ENCODE peak calls at places on chromosomes 12 and 14, in seven cellular contexts. X is OCI-M1; P is left ventricle myocardium superior; G is posterior cingulate gyrus; F is heart right ventricle; W is central memory CD4-positive, alpha-beta T cell; Y is nephron progenitor cell. I is an unnamed sample.

GRCh38 chr12:102612008-102612407 is 131.6 kb upstream of the IGF1 start:
- DNase-seq in X (no peak), P (no peak), G (no peak), F (no peak), W (no peak), Y (no peak), I (no peak)

GRCh38 chr12:100141666-100141997 is 1.0 kb downstream of the BLTP3B start:
- DNase-seq in X (peak; percentile 85), P (no peak), G (no peak), F (peak; percentile 33), W (peak; percentile 15), Y (no peak), I (no peak)

GRCh38 chr14:80584638-80585505 is 356.7 kb downstream of the CEP128 start:
- DNase-seq in X (peak; percentile 23), P (no peak), G (no peak), F (no peak), W (no peak), Y (no peak), I (no peak)

GRCh38 chr12:18723752-18724151 is 14.1 kb downstream of the PLCZ1 start:
- DNase-seq in X (peak; percentile 35), P (no peak), G (no peak), F (no peak), W (no peak), Y (no peak), I (no peak)

GRCh38 chr12:130956009-130956408 is 2.3 kb downstream of the ADGRD1 start:
- DNase-seq in X (no peak), P (no peak), G (no peak), F (no peak), W (no peak), Y (no peak), I (no peak)

GRCh38 chr12:125340791-125341190 is 275.6 kb downstream of the AACS start:
- DNase-seq in X (peak; percentile 69), P (no peak), G (no peak), F (peak; percentile 50), W (no peak), Y (no peak), I (peak; percentile 59)

GRCh38 chr12:105285378-105285777 is 45.1 kb upstream of the C12orf75 start:
- DNase-seq in X (no peak), P (no peak), G (no peak), F (no peak), W (no peak), Y (no peak), I (no peak)

GRCh38 chr14:64628940-64629403 is 75.3 kb upstream of the PLEKHG3 start:
- DNase-seq in X (no peak), P (no peak), G (peak; percentile 40), F (no peak), W (no peak), Y (no peak), I (no peak)

GRCh38 chr14:104856869-104857860 is 7.9 kb upstream of the CEP170B start:
- DNase-seq in X (no peak), P (no peak), G (no peak), F (no peak), W (no peak), Y (no peak), I (no peak)

GRCh38 chr14:91889477-91890211 is 22.3 kb upstream of the TC2N start:
- DNase-seq in X (no peak), P (peak; percentile 60), G (peak; percentile 24), F (no peak), W (no peak), Y (no peak), I (no peak)

GRCh38 chr12:49019435-49020317 is 1.1 kb upstream of the PRKAG1 start:
- DNase-seq in X (peak; percentile 90), P (no peak), G (no peak), F (no peak), W (no peak), Y (peak; percentile 36), I (no peak)

GRCh38 chr12:6821271-6821673 is 349 bp upstream of the GPR162 start:
- DNase-seq in X (peak; percentile 78), P (peak; percentile 82), G (peak; percentile 75), F (peak; percentile 84), W (peak; percentile 10), Y (no peak), I (peak; percentile 89)

GRCh38 chr12:115979851-115980250 is 297.6 kb downstream of the MED13L start:
- DNase-seq in X (no peak), P (no peak), G (no peak), F (no peak), W (no peak), Y (no peak), I (no peak)

GRCh38 chr14:95119336-95119735 is 38.0 kb downstream of the DICER1 start:
- DNase-seq in X (no peak), P (no peak), G (no peak), F (no peak), W (no peak), Y (no peak), I (no peak)

GRCh38 chr12:57766464-57767311 is at the start of gene CYP27B1:
- DNase-seq in X (no peak), P (peak; percentile 57), G (no peak), F (no peak), W (no peak), Y (peak; percentile 23), I (no peak)

GRCh38 chr14:44846232-44846824 is 115.4 kb downstream of the KLHL28 start:
- DNase-seq in X (peak; percentile 74), P (no peak), G (no peak), F (no peak), W (peak; percentile 7), Y (peak; percentile 28), I (no peak)

GRCh38 chr14:74906923-74907620 is 16.0 kb downstream of the RPS6KL1 start:
- DNase-seq in X (no peak), P (peak; percentile 47), G (no peak), F (no peak), W (no peak), Y (no peak), I (no peak)

GRCh38 chr14:90499908-90500664 is 103.3 kb downstream of the CALM1 start:
- DNase-seq in X (no peak), P (no peak), G (no peak), F (no peak), W (no peak), Y (no peak), I (no peak)

GRCh38 chr12:75970310-75970709 is 61.3 kb downstream of the PHLDA1 start:
- DNase-seq in X (no peak), P (no peak), G (no peak), F (no peak), W (no peak), Y (no peak), I (no peak)

GRCh38 chr14:72894623-72895378 is 900 bp upstream of the DPF3 start:
- DNase-seq in X (peak; percentile 42), P (peak; percentile 55), G (no peak), F (peak; percentile 29), W (peak; percentile 4), Y (peak; percentile 48), I (no peak)

GRCh38 chr12:49043856-49044258 is 16.7 kb downstream of the KMT2D start:
- DNase-seq in X (peak; percentile 73), P (peak; percentile 74), G (peak; percentile 59), F (peak; percentile 59), W (peak; percentile 74), Y (peak; percentile 80), I (no peak)

GRCh38 chr14:64841772-64842490 is 37.8 kb downstream of the SPTB start:
- DNase-seq in X (peak; percentile 60), P (peak; percentile 84), G (no peak), F (peak; percentile 58), W (no peak), Y (no peak), I (no peak)

GRCh38 chr14:64721899-64722298 is 17.7 kb downstream of the PLEKHG3 start:
- DNase-seq in X (no peak), P (no peak), G (no peak), F (no peak), W (no peak), Y (no peak), I (no peak)

GRCh38 chr12:8709124-8709830 is 11.5 kb downstream of the RIMKLB start:
- DNase-seq in X (peak; percentile 83), P (no peak), G (no peak), F (peak; percentile 29), W (no peak), Y (no peak), I (no peak)

GRCh38 chr14:105917933-105918436 is 391.6 kb downstream of the TMEM121 start:
- DNase-seq in X (no peak), P (peak; percentile 4), G (no peak), F (peak; percentile 1), W (no peak), Y (no peak), I (no peak)

GRCh38 chr14:101834387-101835165 is 73.1 kb downstream of the PPP2R5C start:
- DNase-seq in X (no peak), P (no peak), G (no peak), F (no peak), W (no peak), Y (no peak), I (no peak)

GRCh38 chr14:99382781-99383456 is 97.7 kb downstream of the SETD3 start:
- DNase-seq in X (no peak), P (no peak), G (no peak), F (no peak), W (no peak), Y (no peak), I (no peak)

I was measured in right atrium auricular region.